ENCODE peak calls at places on chromosomes 5 and 9, in five cellular contexts. V is BE2C, J is left ventricle myocardium superior, T is cardiac fibroblast, R is activated gamma-delta T cell. H is an unnamed sample.

GRCh38 chr5:435961-436640 is 6.9 kb upstream of the EXOC3 start:
- DNase-seq in T (peak; percentile 43), J (peak; percentile 20), R (no peak), V (no peak), H (no peak)

GRCh38 chr9:34310205-34310604 is 18.9 kb downstream of the KIF24 start:
- DNase-seq in R (no peak), T (no peak), V (no peak), J (no peak), H (no peak)

GRCh38 chr5:147461915-147462314 is 48.0 kb downstream of the DPYSL3 start:
- DNase-seq in J (no peak), V (no peak), R (no peak), T (no peak), H (no peak)

GRCh38 chr5:16679863-16680262 is 63.1 kb upstream of the RETREG1 start:
- DNase-seq in R (no peak), T (no peak), J (no peak), V (peak; percentile 47), H (no peak)

GRCh38 chr5:152142845-152143469 is 218.3 kb upstream of the GLRA1 start:
- DNase-seq in J (peak; percentile 61), V (peak; percentile 65), R (no peak), T (peak; percentile 70), H (peak; percentile 15)

GRCh38 chr5:6732634-6733410 is 19.6 kb downstream of the TENT4A start:
- DNase-seq in T (peak; percentile 81), J (peak; percentile 69), R (no peak), V (peak; percentile 68), H (no peak)

GRCh38 chr5:149775785-149776184 is 45.7 kb downstream of the PPARGC1B start:
- DNase-seq in V (no peak), J (no peak), T (peak; percentile 40), R (no peak), H (no peak)

GRCh38 chr5:5788793-5789192 is 366.3 kb downstream of the ICE1 start:
- DNase-seq in J (no peak), T (no peak), V (no peak), R (no peak), H (no peak)

GRCh38 chr5:154221371-154221896 is 30.9 kb downstream of the GALNT10 start:
- DNase-seq in R (no peak), J (peak; percentile 45), T (peak; percentile 95), V (no peak), H (no peak)

GRCh38 chr9:82170079-82170662 is 181.6 kb downstream of the SPATA31D1 start:
- DNase-seq in J (no peak), R (no peak), T (no peak), V (no peak), H (no peak)

GRCh38 chr5:126961702-126962101 is 68.7 kb downstream of the MARCHF3 start:
- DNase-seq in J (no peak), V (no peak), T (peak; percentile 56), R (no peak), H (no peak)